ENCODE peak calls at places on chromosomes 16 and 17, in five cellular contexts. One of them, this sample, is unnamed. For H3K27me3 and H3K4me1, the result is how much of the 10 kb centered on the place peaks cover.

GRCh38 chr17:40463122-40463550 is 19.9 kb downstream of the IGFBP4 start:
- DNase-seq in SK-N-SH: no peak
- DNase-seq in endothelial cell of umbilical vein: no peak
- DNase-seq in astrocyte: no peak
- DNase-seq in PC-3: no peak
- DNase-seq in this sample: peak

GRCh38 chr17:66302761-66303626 is 581 bp downstream of the PRKCA start:
- DNase-seq in endothelial cell of umbilical vein: peak
- DNase-seq in astrocyte: peak
- DNase-seq in SK-N-SH: peak
- DNase-seq in PC-3: peak
- DNase-seq in this sample: peak

GRCh38 chr17:2043785-2044184 is 2.0 kb downstream of the OVCA2 start:
- DNase-seq in PC-3: peak
- DNase-seq in SK-N-SH: no peak
- DNase-seq in endothelial cell of umbilical vein: no peak
- DNase-seq in astrocyte: peak
- DNase-seq in this sample: peak

GRCh38 chr16:588889-589657 is 793 bp upstream of the RAB40C start:
- DNase-seq in PC-3: peak
- DNase-seq in SK-N-SH: peak
- DNase-seq in astrocyte: peak
- DNase-seq in endothelial cell of umbilical vein: peak
- DNase-seq in this sample: peak

GRCh38 chr16:11553371-11553770 is 33.3 kb downstream of the LITAF start:
- DNase-seq in SK-N-SH: no peak
- DNase-seq in endothelial cell of umbilical vein: no peak
- DNase-seq in PC-3: no peak
- DNase-seq in astrocyte: no peak
- DNase-seq in this sample: no peak

GRCh38 chr16:80631581-80631980 is 90.8 kb downstream of the DYNLRB2 start:
- DNase-seq in PC-3: no peak
- DNase-seq in astrocyte: peak
- DNase-seq in SK-N-SH: no peak
- DNase-seq in endothelial cell of umbilical vein: no peak
- DNase-seq in this sample: no peak

GRCh38 chr17:32621612-32622312 is 135.0 kb downstream of the CDK5R1 start:
- DNase-seq in PC-3: no peak
- DNase-seq in endothelial cell of umbilical vein: peak
- DNase-seq in SK-N-SH: no peak
- DNase-seq in astrocyte: no peak
- DNase-seq in this sample: no peak

GRCh38 chr17:80569936-80570335 is 25.3 kb downstream of the RPTOR start:
- DNase-seq in SK-N-SH: no peak
- DNase-seq in PC-3: no peak
- DNase-seq in astrocyte: no peak
- DNase-seq in endothelial cell of umbilical vein: no peak
- DNase-seq in this sample: no peak

GRCh38 chr17:82441686-82442487 is 8.7 kb downstream of the CYBC1 start:
- DNase-seq in PC-3: no peak
- DNase-seq in SK-N-SH: no peak
- DNase-seq in astrocyte: no peak
- DNase-seq in endothelial cell of umbilical vein: no peak
- DNase-seq in this sample: peak

GRCh38 chr16:61900482-61900881 is 135.8 kb downstream of the CDH8 start:
- DNase-seq in astrocyte: peak
- DNase-seq in SK-N-SH: no peak
- DNase-seq in PC-3: peak
- DNase-seq in endothelial cell of umbilical vein: no peak
- DNase-seq in this sample: no peak

GRCh38 chr16:24986512-24987303 is 28.5 kb downstream of the ARHGAP17 start:
- DNase-seq in endothelial cell of umbilical vein: peak
- DNase-seq in astrocyte: peak
- DNase-seq in PC-3: peak
- DNase-seq in SK-N-SH: no peak
- DNase-seq in this sample: no peak

DNA sequence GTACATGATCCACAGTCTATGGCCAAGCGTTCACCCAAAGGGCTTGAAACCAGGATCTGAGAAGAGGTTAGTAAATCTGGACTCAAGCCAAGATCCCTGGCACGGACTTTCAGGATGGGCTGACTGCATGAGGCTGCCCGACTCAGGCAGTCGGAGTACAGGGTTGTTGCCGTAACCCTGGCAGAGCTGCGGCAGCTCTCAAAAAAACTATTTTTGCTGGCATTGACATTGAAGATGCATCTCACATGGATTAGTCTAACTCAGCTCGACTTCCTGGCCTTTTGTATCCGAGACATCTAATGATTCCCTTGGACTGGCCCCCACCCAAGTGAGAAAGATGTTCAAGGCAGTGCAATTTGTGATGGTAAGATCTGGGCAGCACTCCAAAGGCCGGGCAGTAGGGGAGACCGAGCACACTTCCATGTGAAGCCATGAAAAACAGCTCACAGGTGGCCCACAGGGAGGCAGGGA is 6.2 kb downstream of the SLC47A1 start:
- DNase-seq in endothelial cell of umbilical vein: no peak
- DNase-seq in PC-3: no peak
- DNase-seq in astrocyte: no peak
- DNase-seq in SK-N-SH: no peak
- DNase-seq in this sample: no peak
- H3K27me3 ChIP-seq in endothelial cell of umbilical vein: under half
- H3K27me3 ChIP-seq in PC-3: under half
- H3K27me3 ChIP-seq in astrocyte: half or more
- H3K27me3 ChIP-seq in SK-N-SH: under half
- H3K27me3 ChIP-seq in this sample: under half

GRCh38 chr17:73304438-73304837 is 7.4 kb downstream of the CDC42EP4 start:
- DNase-seq in astrocyte: no peak
- DNase-seq in PC-3: no peak
- DNase-seq in endothelial cell of umbilical vein: no peak
- DNase-seq in SK-N-SH: no peak
- DNase-seq in this sample: no peak

GRCh38 chr17:73307130-73307529 is 4.7 kb downstream of the CDC42EP4 start:
- DNase-seq in astrocyte: no peak
- DNase-seq in SK-N-SH: no peak
- DNase-seq in endothelial cell of umbilical vein: no peak
- DNase-seq in PC-3: peak
- DNase-seq in this sample: no peak

GRCh38 chr17:73302189-73302588 is 9.6 kb downstream of the CDC42EP4 start:
- DNase-seq in PC-3: no peak
- DNase-seq in astrocyte: peak
- DNase-seq in endothelial cell of umbilical vein: no peak
- DNase-seq in SK-N-SH: no peak
- DNase-seq in this sample: no peak

GRCh38 chr17:73305845-73306836 is 5.7 kb downstream of the CDC42EP4 start:
- DNase-seq in endothelial cell of umbilical vein: peak
- DNase-seq in PC-3: no peak
- DNase-seq in astrocyte: no peak
- DNase-seq in SK-N-SH: no peak
- DNase-seq in this sample: no peak

DNA sequence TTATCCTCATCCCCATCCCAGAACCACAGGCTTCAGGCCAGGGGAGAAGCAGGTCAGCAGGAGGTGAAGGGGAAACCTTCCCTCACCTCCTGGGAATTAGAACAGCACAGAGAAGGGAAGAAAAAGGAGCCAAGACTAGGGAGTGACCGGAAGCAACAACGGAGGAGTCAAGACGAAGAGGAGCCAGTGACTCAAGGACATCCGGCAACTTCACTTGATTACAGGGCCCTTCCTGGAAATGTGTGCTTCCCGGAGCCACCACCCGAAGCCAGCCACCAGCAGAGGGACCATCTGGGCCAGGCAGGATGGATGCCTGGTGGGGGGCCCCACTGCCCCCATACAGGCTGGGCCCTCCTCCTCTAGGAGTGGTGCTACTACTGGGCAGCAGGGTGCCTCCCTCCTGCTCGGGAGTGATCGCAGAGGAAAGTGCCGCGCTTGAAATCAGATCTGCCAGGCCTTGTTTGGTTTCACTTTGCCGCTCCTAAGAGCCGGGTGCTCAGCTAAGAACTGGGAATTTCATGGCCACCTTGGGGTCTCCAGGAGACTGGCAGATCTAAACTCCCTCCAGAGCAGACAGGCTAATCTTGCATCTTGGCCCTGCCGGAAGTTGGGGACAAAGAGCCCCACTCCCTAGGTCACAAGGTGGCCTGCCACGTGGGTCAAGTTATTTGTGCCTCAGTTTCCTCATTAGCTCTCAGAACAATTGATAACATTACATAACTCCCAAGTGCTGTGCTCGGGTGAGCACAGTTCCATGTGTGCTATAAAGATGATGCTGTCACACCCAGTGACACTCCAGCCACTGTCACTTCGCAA is 6.6 kb downstream of the CDC42EP4 start:
- DNase-seq in astrocyte: peak
- DNase-seq in PC-3: peak
- DNase-seq in endothelial cell of umbilical vein: peak
- DNase-seq in SK-N-SH: no peak
- DNase-seq in this sample: peak
- TF ChIP-seq CTCF in astrocyte: peak
- TF ChIP-seq CTCF in PC-3: peak
- TF ChIP-seq CTCF in endothelial cell of umbilical vein: peak
- TF ChIP-seq CTCF in SK-N-SH: peak
- TF ChIP-seq CTCF in this sample: peak

DNA sequence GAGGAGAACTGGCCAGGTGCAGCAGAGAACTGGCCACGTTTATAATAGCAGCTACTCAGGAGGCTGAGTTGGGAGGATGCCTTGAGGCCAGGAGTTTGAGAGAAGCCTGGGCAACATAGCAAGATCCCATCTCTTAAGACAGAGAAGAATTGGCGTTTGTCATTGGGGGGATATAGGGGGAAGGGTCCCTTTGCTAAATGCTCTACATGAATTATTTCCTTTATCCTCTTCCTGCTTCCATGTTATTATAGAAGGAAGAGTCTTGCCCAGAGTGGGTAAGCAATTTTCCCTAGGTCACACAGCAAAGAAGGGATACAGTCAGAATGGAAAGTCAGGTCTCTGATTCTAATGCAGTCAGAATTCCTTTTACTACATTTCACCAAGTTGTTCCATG is 68.0 kb downstream of the MYH11 start:
- DNase-seq in PC-3: no peak
- DNase-seq in endothelial cell of umbilical vein: no peak
- DNase-seq in astrocyte: no peak
- DNase-seq in SK-N-SH: no peak
- DNase-seq in this sample: no peak
- H3K4me1 ChIP-seq in PC-3: under half
- H3K4me1 ChIP-seq in endothelial cell of umbilical vein: under half
- H3K4me1 ChIP-seq in astrocyte: under half
- H3K4me1 ChIP-seq in SK-N-SH: under half
- H3K4me1 ChIP-seq in this sample: under half

GRCh38 chr17:7141824-7142223 is 27.2 kb upstream of the ASGR2 start:
- DNase-seq in SK-N-SH: no peak
- DNase-seq in PC-3: peak
- DNase-seq in astrocyte: no peak
- DNase-seq in endothelial cell of umbilical vein: no peak
- DNase-seq in this sample: no peak
- H3K27me3 ChIP-seq in SK-N-SH: half or more
- H3K27me3 ChIP-seq in PC-3: under half
- H3K27me3 ChIP-seq in astrocyte: under half
- H3K27me3 ChIP-seq in endothelial cell of umbilical vein: under half
- H3K27me3 ChIP-seq in this sample: under half

GRCh38 chr17:19647697-19648474 is 665 bp upstream of the ALDH3A2 start:
- DNase-seq in endothelial cell of umbilical vein: peak
- DNase-seq in SK-N-SH: no peak
- DNase-seq in astrocyte: peak
- DNase-seq in PC-3: peak
- DNase-seq in this sample: peak

GRCh38 chr17:19650826-19651225 is 2.3 kb downstream of the ALDH3A2 start:
- DNase-seq in PC-3: peak
- DNase-seq in endothelial cell of umbilical vein: no peak
- DNase-seq in SK-N-SH: no peak
- DNase-seq in astrocyte: peak
- DNase-seq in this sample: peak

GRCh38 chr17:19651461-19652238 is 3.1 kb downstream of the ALDH3A2 start:
- DNase-seq in SK-N-SH: no peak
- DNase-seq in PC-3: peak
- DNase-seq in endothelial cell of umbilical vein: no peak
- DNase-seq in astrocyte: no peak
- DNase-seq in this sample: peak

GRCh38 chr17:19646788-19647696 is 1.5 kb upstream of the ALDH3A2 start:
- DNase-seq in SK-N-SH: no peak
- DNase-seq in PC-3: peak
- DNase-seq in endothelial cell of umbilical vein: peak
- DNase-seq in astrocyte: no peak
- DNase-seq in this sample: peak

DNA sequence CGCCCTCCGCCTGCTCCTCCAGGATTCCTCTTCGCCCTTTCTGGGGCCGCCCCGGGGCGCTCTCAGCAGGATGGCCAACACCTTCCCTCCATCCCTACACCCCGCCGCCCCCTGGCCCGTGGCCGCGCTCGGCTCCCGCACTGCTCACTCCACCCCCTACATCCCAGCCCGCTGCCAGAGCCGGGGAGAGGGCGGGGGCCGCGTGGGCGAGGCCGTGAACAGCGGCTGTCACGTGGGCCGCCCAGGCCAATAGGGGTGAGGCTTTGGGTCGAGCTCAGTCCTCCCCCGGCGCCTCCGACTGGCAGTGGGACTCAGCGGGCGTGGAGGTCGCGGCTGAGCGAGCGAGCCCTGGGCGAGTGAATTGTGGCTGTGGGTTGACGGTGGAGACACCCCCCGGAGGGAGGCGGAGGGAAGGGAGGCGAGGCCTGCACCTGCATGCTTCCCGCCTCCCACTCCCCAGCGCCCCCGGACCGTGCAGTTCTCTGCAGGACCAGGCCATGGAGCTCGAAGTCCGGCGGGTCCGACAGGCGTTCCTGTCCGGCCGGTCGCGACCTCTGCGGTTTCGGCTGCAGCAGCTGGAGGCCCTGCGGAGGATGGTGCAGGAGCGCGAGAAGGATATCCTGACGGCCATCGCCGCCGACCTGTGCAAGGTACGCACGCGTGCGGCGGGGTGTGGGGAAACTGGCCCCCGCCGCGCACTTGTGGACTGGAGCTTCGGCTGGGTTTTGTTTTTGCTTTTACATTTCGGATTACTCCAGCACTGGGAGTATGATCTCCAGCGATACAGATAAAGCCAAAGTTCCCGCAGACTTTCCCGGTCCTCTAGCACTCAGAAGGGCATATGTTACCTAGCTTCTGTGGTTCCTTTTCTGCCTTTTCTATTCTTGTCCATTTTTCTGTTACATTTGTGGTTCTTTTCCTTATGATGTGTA is at the start of gene ALDH3A2:
- DNase-seq in astrocyte: peak
- DNase-seq in SK-N-SH: peak
- DNase-seq in PC-3: peak
- DNase-seq in endothelial cell of umbilical vein: peak
- DNase-seq in this sample: peak
- TF ChIP-seq CTCF in astrocyte: no peak
- TF ChIP-seq CTCF in SK-N-SH: peak
- TF ChIP-seq CTCF in PC-3: peak
- TF ChIP-seq CTCF in endothelial cell of umbilical vein: no peak
- TF ChIP-seq CTCF in this sample: no peak

DNA sequence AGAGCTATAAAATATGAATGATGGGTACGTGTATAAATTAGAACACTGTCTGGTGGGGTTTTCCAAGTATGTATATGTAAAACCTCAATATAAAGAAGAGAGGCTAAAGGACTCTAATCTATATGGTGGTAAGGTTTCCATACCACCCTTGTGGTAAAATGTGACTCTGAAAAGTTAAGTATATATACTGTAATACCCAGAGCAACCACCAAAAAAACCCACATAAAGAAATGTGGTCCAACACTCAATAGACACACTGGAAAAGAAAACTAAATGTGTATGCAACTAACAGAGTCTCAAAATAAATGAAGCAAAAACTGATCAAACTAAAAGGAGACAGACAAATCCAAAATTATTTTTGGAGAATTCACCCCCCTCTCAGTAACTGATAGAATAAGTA is 72.2 kb downstream of the XPO6 start:
- DNase-seq in PC-3: no peak
- DNase-seq in astrocyte: no peak
- DNase-seq in endothelial cell of umbilical vein: no peak
- DNase-seq in SK-N-SH: no peak
- DNase-seq in this sample: peak
- H3K4me1 ChIP-seq in PC-3: under half
- H3K4me1 ChIP-seq in astrocyte: under half
- H3K4me1 ChIP-seq in endothelial cell of umbilical vein: under half
- H3K4me1 ChIP-seq in SK-N-SH: under half
- H3K4me1 ChIP-seq in this sample: under half